ENCODE peak calls at places on chromosomes 5 and 9, in four cellular contexts. R, J, H and K are unnamed samples.

GRCh38 chr9:91898451-91899433 is 51.3 kb downstream of the ROR2 start:
- DNase-seq in H (no peak), R (peak), J (peak), K (no peak)

GRCh38 chr5:131252824-131253171 is 11.1 kb upstream of the CDC42SE2 start:
- DNase-seq in R (peak), J (no peak), H (no peak), K (peak)

GRCh38 chr5:1208743-1209551 is 7.6 kb downstream of the SLC6A19 start:
- DNase-seq in H (no peak), R (no peak), J (no peak), K (no peak)

GRCh38 chr5:163504091-163504931 is 1.1 kb upstream of the MAT2B start:
- DNase-seq in H (peak), J (peak), R (peak), K (peak)

GRCh38 chr9:124493218-124493617 is 14.0 kb downstream of the NR5A1 start:
- DNase-seq in H (no peak), J (no peak), R (no peak), K (no peak)

GRCh38 chr5:74310386-74310785 is 330.1 kb downstream of the ENC1 start:
- DNase-seq in J (no peak), R (no peak), H (no peak), K (no peak)

GRCh38 chr9:84371737-84372136 is 31.2 kb upstream of the SLC28A3 start:
- DNase-seq in J (peak), H (no peak), R (no peak), K (no peak)

GRCh38 chr5:159286420-159287035 is 23.4 kb downstream of the UBLCP1 start:
- DNase-seq in H (no peak), R (peak), J (no peak), K (no peak)

GRCh38 chr9:136059321-136059791 is 35.7 kb downstream of the NACC2 start:
- DNase-seq in R (no peak), J (no peak), H (no peak), K (no peak)

GRCh38 chr5:94468531-94468930 is 149.9 kb downstream of the KIAA0825 start:
- DNase-seq in H (no peak), R (no peak), J (no peak), K (no peak)

GRCh38 chr5:142826741-142827492 is 56.7 kb downstream of the ARHGAP26 start:
- DNase-seq in R (peak), H (no peak), J (peak), K (peak)

GRCh38 chr5:180378412-180379344 is 25.5 kb upstream of the GFPT2 start:
- DNase-seq in J (no peak), R (no peak), H (no peak), K (no peak)

GRCh38 chr9:83979812-83980394 is at the start of gene HNRNPK:
- DNase-seq in H (peak), J (peak), R (peak), K (peak)

GRCh38 chr9:38172601-38173000 is 103.6 kb upstream of the SHB start:
- DNase-seq in H (no peak), R (no peak), J (no peak), K (no peak)

GRCh38 chr5:134051305-134051704 is 46.5 kb upstream of the VDAC1 start:
- DNase-seq in R (no peak), J (no peak), H (no peak), K (no peak)

GRCh38 chr5:34026089-34026761 is 16.8 kb downstream of the C1QTNF3 start:
- DNase-seq in R (no peak), H (no peak), J (no peak), K (peak)

GRCh38 chr5:94433393-94434149 is 184.8 kb downstream of the KIAA0825 start:
- DNase-seq in J (peak), H (no peak), R (peak), K (peak)

GRCh38 chr5:140221697-140222223 is 46.8 kb downstream of the CYSTM1 start:
- DNase-seq in H (no peak), J (peak), R (no peak), K (no peak)

GRCh38 chr9:94665606-94666005 is 26.3 kb upstream of the FBP1 start:
- DNase-seq in H (no peak), J (no peak), R (no peak), K (no peak)

GRCh38 chr9:2317591-2317990 is 302.4 kb downstream of the SMARCA2 start:
- DNase-seq in H (no peak), R (no peak), J (no peak), K (no peak)

GRCh38 chr9:125747765-125748510 is 765 bp downstream of the PBX3 start:
- DNase-seq in H (no peak), R (no peak), J (no peak), K (peak)

GRCh38 chr5:73844165-73844564 is 218.2 kb downstream of the ARHGEF28 start:
- DNase-seq in R (no peak), H (no peak), J (no peak), K (no peak)

GRCh38 chr5:84218546-84218945 is 166.1 kb downstream of the EDIL3 start:
- DNase-seq in H (no peak), J (peak), R (no peak), K (no peak)

GRCh38 chr9:110049699-110050450 is 158.1 kb downstream of the C9orf152 start:
- DNase-seq in R (no peak), J (no peak), H (no peak), K (peak)

GRCh38 chr9:124440786-124441185 is 9.5 kb upstream of the ADGRD2 start:
- DNase-seq in R (no peak), J (no peak), H (no peak), K (no peak)

GRCh38 chr5:134140530-134141201 is 26.2 kb downstream of the TCF7 start:
- DNase-seq in R (peak), H (no peak), J (peak), K (peak)

GRCh38 chr5:170638454-170639220 is 134.8 kb downstream of the KCNIP1 start:
- DNase-seq in R (peak), H (no peak), J (peak), K (peak)

GRCh38 chr5:173629628-173630027 is 13.2 kb upstream of the BOD1 start:
- DNase-seq in H (no peak), J (no peak), R (no peak), K (no peak)

GRCh38 chr5:124212949-124213348 is 533.5 kb downstream of the ZNF608 start:
- DNase-seq in H (no peak), R (no peak), J (no peak), K (peak)

GRCh38 chr5:151213803-151214613 is 9.9 kb downstream of the CCDC69 start:
- DNase-seq in H (no peak), J (peak), R (peak), K (peak)

GRCh38 chr9:120708526-120709224 is 5.6 kb downstream of the MEGF9 start:
- DNase-seq in H (no peak), J (no peak), R (no peak), K (no peak)

GRCh38 chr5:150318613-150319483 is 16.1 kb upstream of the ARSI start:
- DNase-seq in H (no peak), J (no peak), R (no peak), K (no peak)

GRCh38 chr9:133127340-133127981 is 6.4 kb upstream of the RALGDS start:
- DNase-seq in J (no peak), R (no peak), H (no peak), K (peak)

GRCh38 chr5:35230043-35230611 is at the start of gene PRLR:
- DNase-seq in H (no peak), J (peak), R (peak), K (peak)

GRCh38 chr9:100700689-100701318 is 122.9 kb downstream of the CAVIN4 start:
- DNase-seq in R (peak), J (no peak), H (no peak), K (peak)

GRCh38 chr5:123125172-123125508 is 36.1 kb downstream of the PRDM6 start:
- DNase-seq in J (no peak), R (peak), H (no peak), K (no peak)

GRCh38 chr5:131393498-131393968 is 129.7 kb downstream of the CDC42SE2 start:
- DNase-seq in H (no peak), R (no peak), J (no peak), K (no peak)

GRCh38 chr9:114386886-114387677 is 700 bp downstream of the AKNA start:
- DNase-seq in H (peak), R (no peak), J (no peak), K (peak)

GRCh38 chr9:114387678-114388431 is at the start of gene AKNA:
- DNase-seq in R (peak), J (peak), H (peak), K (peak)

GRCh38 chr9:114384836-114385411 is 2.9 kb downstream of the AKNA start:
- DNase-seq in J (no peak), H (no peak), R (no peak), K (no peak)

GRCh38 chr9:114385412-114386181 is 2.2 kb downstream of the AKNA start:
- DNase-seq in J (peak), R (peak), H (peak), K (peak)

DNA sequence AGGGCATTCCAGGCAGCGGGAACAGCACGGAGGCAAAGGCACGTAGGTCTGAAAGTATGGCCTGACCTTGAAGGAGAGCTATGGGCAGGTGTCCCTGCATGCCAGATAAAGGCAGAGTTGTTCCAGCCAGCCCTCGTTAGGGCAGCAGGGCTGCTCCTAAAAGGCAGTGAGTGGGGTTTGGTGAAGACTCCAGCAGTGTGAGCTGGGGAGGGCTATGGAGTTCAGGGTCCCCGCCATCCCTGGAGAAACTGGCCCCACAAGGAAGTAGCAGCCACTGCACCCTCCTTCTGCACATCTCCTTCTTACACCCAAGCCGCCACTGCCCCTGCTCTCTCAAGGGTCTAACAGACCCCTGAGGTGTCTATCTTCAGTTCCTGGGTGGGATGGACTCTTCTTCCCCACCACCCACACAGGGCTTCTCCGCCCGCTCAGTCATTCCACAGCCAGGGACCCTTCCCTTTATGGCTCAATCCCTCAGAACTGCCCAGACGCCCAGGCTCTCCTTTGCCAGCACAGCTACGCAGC is 1.4 kb downstream of the AKNA start:
- DNase-seq in R (no peak), J (no peak), H (no peak), K (no peak)
- H3K27ac ChIP-seq in R (no peak), J (no peak), H (peak), K (peak)

DNA sequence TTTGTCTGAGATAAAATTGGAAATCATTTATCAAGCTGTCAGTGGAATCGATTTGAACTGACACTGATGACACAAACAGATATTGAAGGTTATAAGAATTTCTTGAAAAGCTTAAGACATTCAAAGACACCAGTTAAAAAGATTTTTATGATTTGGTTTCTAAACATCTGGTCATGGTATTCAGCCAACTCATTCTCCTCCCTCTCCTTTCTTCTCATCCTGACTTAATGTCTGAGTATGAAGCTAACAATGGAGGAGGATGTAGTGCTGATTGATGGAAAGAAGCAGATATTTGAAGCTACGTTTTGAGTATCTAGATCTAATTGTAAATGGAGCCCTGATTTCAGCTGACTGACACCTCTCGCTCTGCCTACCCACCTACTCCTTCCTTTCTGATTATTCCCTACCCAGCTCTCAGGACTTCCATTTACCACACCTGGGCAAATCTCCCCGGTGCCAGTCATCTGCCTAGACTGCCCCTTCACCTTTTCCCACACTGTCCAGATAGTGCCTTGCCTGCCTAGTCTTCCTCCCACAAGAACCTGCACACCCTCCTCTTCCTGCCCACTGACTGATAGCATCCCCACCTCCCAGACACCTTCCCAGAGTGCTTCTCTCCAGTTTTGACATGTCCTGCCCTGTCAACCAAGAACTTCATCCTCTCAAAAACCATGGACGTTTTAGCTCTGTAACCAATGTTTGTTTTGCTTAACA is 20.7 kb upstream of the LIFR start:
- DNase-seq in H (no peak), R (no peak), J (no peak), K (no peak)
- H3K27ac ChIP-seq in H (no peak), R (no peak), J (no peak), K (no peak)

DNA sequence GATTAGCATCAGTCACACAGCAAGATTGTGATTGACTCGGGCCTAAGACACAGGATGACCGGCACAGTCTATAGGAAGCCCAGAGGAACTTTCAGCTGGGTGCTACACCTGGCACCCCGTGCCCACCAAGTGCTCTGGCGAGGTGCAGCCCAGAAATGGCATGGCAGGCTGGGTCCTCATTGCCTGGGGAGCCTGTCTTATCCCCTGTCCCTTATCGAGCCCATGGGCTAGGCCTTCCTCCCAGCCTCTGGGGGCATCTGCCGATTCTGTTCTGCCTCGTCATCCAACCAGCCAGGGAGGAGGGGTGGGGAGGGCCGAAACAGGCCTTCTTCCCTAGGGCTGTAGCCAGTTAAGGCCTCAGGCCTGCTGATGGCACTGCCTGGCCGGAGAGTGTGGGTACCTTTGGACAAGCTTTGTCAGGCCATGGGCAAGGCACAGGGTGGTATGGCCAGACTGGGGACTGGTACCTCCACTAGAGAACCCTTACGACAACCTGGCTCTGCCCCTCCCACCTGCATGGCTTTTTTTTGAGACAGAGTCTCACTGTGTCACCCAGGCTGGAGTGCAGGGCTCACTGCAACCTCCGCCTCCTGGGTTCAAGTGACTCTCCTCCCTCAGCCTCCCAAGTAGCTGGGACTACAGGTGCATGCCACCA is 1.6 kb downstream of the GRK6 start:
- DNase-seq in J (no peak), R (no peak), H (no peak), K (no peak)
- H3K27ac ChIP-seq in J (no peak), R (peak), H (no peak), K (no peak)

DNA sequence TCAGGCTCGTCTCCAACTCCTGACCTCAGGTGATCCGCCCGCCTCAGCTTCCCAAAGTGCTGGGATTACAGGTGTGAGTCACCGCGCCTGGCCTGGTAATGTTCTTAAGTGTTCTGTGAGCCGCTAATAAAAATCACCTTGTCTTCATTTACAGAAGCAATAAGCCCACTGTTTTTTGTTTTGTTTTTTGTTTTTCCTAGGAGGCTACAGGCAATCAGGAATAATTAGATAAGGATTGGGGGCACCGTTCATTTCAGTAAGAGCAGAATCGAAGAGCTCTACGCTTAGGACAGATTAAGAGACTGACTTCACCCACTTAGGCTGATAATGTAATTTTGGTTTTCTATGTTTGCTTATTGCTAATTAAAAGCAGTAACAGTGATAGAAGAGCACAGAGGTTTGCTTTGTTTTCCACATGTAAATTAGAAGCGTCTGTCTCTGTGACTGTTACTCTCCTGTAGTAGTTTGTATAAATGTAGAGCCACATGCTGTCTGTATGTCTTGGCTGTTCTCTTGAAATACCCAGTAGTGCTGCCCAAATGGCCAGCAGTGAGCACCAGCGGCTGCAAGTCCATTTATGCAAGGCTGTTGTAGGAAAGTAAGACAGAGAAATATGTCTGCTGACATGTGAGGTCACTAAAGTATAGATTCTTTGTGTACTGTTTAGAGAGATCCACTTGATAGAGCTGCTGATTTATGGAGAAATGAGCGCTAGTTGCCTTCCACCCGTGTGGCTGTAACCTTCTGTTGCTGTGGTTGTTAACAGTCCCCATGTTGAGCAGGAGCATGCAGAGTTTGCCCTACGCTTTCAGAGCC is 30.5 kb downstream of the TRIO start:
- DNase-seq in R (peak), J (no peak), H (no peak), K (no peak)
- H3K27ac ChIP-seq in R (peak), J (peak), H (no peak), K (no peak)

GRCh38 chr9:134641989-134642384 is 384 bp downstream of the COL5A1 start:
- DNase-seq in R (no peak), J (no peak), H (no peak), K (no peak)
- H3K27ac ChIP-seq in R (peak), J (peak), H (no peak), K (peak)